ENCODE peak calls at places on chromosomes 13 and 19, in eight cellular contexts. Q is MCF 10A, V is WTC11, C is osteocyte, H is neural crest cell, F is lower leg skin, U is BJ, E is RWPE1. P is an unnamed sample.

GRCh38 chr13:48590141-48590863 is 57.4 kb upstream of the RCBTB2 start:
- DNase-seq in F (no peak), E (no peak), U (no peak), H (no peak), Q (no peak), C (no peak), V (no peak), P (no peak)

GRCh38 chr13:46622918-46623256 is 69.9 kb downstream of the LRCH1 start:
- DNase-seq in F (peak; percentile 66), E (no peak), U (peak; percentile 63), C (no peak), H (no peak), V (no peak), Q (peak; percentile 85), P (no peak)

GRCh38 chr19:892243-892996 is 567 bp downstream of the MED16 start:
- DNase-seq in E (no peak), U (no peak), H (no peak), V (peak; percentile 56), Q (no peak), C (no peak), F (no peak), P (peak; percentile 74)

GRCh38 chr19:33819875-33820781 is 23.5 kb downstream of the KCTD15 start:
- DNase-seq in F (peak; percentile 91), C (no peak), E (peak; percentile 90), H (peak; percentile 48), V (peak; percentile 83), U (peak; percentile 25), Q (peak; percentile 99), P (peak; percentile 60)

GRCh38 chr13:101552797-101553196 is 100.3 kb downstream of the ITGBL1 start:
- DNase-seq in C (no peak), E (no peak), H (no peak), F (no peak), U (peak; percentile 41), V (no peak), Q (no peak), P (no peak)

GRCh38 chr19:29749450-29749849 is 34.4 kb upstream of the C19orf12 start:
- DNase-seq in C (no peak), U (no peak), H (no peak), Q (no peak), F (no peak), V (no peak), E (no peak), P (no peak)

GRCh38 chr13:112762690-112763080 is 72.8 kb downstream of the ATP11A start:
- DNase-seq in F (no peak), U (no peak), E (no peak), V (no peak), H (no peak), C (no peak), Q (no peak), P (no peak)

GRCh38 chr13:31982540-31982939 is 49.0 kb upstream of the FRY start:
- DNase-seq in E (peak; percentile 64), V (no peak), F (peak; percentile 80), Q (peak; percentile 98), C (no peak), H (no peak), U (peak; percentile 81), P (no peak)

GRCh38 chr19:40578442-40578908 is 1.8 kb downstream of the SHKBP1 start:
- DNase-seq in Q (no peak), U (no peak), F (no peak), E (no peak), V (peak; percentile 86), C (no peak), H (no peak), P (no peak)

GRCh38 chr13:102040812-102041211 is 361.0 kb downstream of the FGF14 start:
- DNase-seq in Q (no peak), U (no peak), F (no peak), C (no peak), H (no peak), E (no peak), V (no peak), P (no peak)

GRCh38 chr19:37931941-37932655 is 25.1 kb downstream of the SIPA1L3 start:
- DNase-seq in H (peak; percentile 14), V (peak; percentile 69), U (no peak), Q (peak; percentile 96), C (no peak), F (peak; percentile 75), E (peak; percentile 89), P (peak; percentile 39)

GRCh38 chr13:29522044-29522685 is 73.3 kb downstream of the SLC7A1 start:
- DNase-seq in F (peak; percentile 71), H (no peak), E (no peak), Q (peak; percentile 54), V (no peak), C (no peak), U (peak; percentile 86), P (no peak)
- TF ChIP-seq CTCF in F (no peak), H (no peak), E (no peak), Q (no peak), V (no peak), C (no peak), U (peak; percentile 7), P (no peak)

GRCh38 chr19:15260939-15261338 is 28.7 kb upstream of the EPHX3 start:
- DNase-seq in C (no peak), U (no peak), E (no peak), Q (peak; percentile 34), H (no peak), F (no peak), V (peak; percentile 34), P (no peak)
- TF ChIP-seq CTCF in C (peak; percentile 55), U (peak; percentile 38), E (no peak), Q (peak; percentile 17), H (peak; percentile 53), F (no peak), V (no peak), P (no peak)

GRCh38 chr13:80408270-80408669 is 67.3 kb upstream of the SPRY2 start:
- DNase-seq in V (peak; percentile 47), H (no peak), C (no peak), Q (no peak), F (no peak), E (no peak), U (no peak), P (no peak)
- TF ChIP-seq CTCF in V (no peak), H (no peak), C (no peak), Q (no peak), F (no peak), E (no peak), U (no peak), P (no peak)

GRCh38 chr13:62510906-62511655 is 1095.4 kb upstream of the PCDH20 start:
- DNase-seq in V (no peak), Q (no peak), C (no peak), U (no peak), E (no peak), F (no peak), H (no peak), P (no peak)

GRCh38 chr13:62512194-62513141 is 1096.8 kb upstream of the PCDH20 start:
- DNase-seq in Q (peak; percentile 44), C (no peak), U (no peak), V (peak; percentile 60), H (peak; percentile 12), F (no peak), E (peak; percentile 1), P (peak; percentile 37)
- TF ChIP-seq CTCF in Q (peak; percentile 54), C (peak; percentile 54), U (peak; percentile 50), V (peak; percentile 33), H (peak; percentile 70), F (no peak), E (peak; percentile 34), P (peak; percentile 82)

GRCh38 chr19:2782357-2782935 is 627 bp downstream of the SGTA start:
- DNase-seq in U (no peak), V (no peak), C (no peak), Q (peak; percentile 16), H (no peak), F (no peak), E (no peak), P (no peak)

GRCh38 chr19:2785244-2786000 is at the start of gene THOP1:
- DNase-seq in E (peak; percentile 99), U (peak; percentile 84), H (peak; percentile 96), Q (peak; percentile 100), C (peak; percentile 99), F (peak; percentile 97), V (peak; percentile 99), P (peak; percentile 98)

GRCh38 chr19:2783781-2784145 is 690 bp upstream of the SGTA start:
- DNase-seq in U (no peak), E (no peak), C (no peak), Q (no peak), F (no peak), V (no peak), H (no peak), P (no peak)

GRCh38 chr19:2780284-2780683 is 2.8 kb downstream of the SGTA start:
- DNase-seq in F (no peak), C (no peak), V (no peak), Q (no peak), H (no peak), E (no peak), U (no peak), P (no peak)

GRCh38 chr19:2782936-2783780 is at the start of gene SGTA:
- DNase-seq in U (peak; percentile 93), Q (peak; percentile 100), H (peak; percentile 94), V (peak; percentile 98), E (peak; percentile 97), C (peak; percentile 99), F (peak; percentile 98), P (peak; percentile 98)
- TF ChIP-seq CTCF in U (peak; percentile 65), Q (peak; percentile 35), H (peak; percentile 54), V (no peak), E (peak; percentile 44), C (peak; percentile 50), F (no peak), P (no peak)